ENCODE peak calls at places on chromosomes 13 and 19, in four cellular contexts. R is GM12865; B is breast epithelium; X is activated naive CD8-positive, alpha-beta T cell treated with anti-CD3 and anti-CD28 coated beads, Interleukin-2, amount 50 U/mL, for 24 hours. M is an unnamed sample.

GRCh38 chr19:19550972-19551861 is 13.2 kb downstream of the CILP2 start:
- DNase-seq in R (no peak), B (no peak), X (no peak), M (no peak)

GRCh38 chr13:96816261-96816660 is 178.0 kb downstream of the OXGR1 start:
- DNase-seq in R (no peak), B (no peak), X (no peak), M (peak; percentile 78)

GRCh38 chr19:50821622-50822021 is 2.0 kb downstream of the KLK1 start:
- DNase-seq in R (no peak), B (no peak), X (no peak), M (no peak)

GRCh38 chr19:57302020-57302465 is 18.2 kb upstream of the ZNF543 start:
- DNase-seq in R (no peak), B (peak; percentile 78), X (no peak), M (no peak)

GRCh38 chr13:109271555-109271954 is 514.8 kb downstream of the IRS2 start:
- DNase-seq in R (no peak), B (no peak), X (no peak), M (no peak)

GRCh38 chr19:18745012-18745735 is 45.9 kb downstream of the COMP start:
- DNase-seq in R (no peak), B (no peak), X (no peak), M (no peak)

GRCh38 chr13:76687467-76687866 is 198.7 kb downstream of the KCTD12 start:
- DNase-seq in R (peak; percentile 12), B (no peak), X (no peak), M (no peak)

GRCh38 chr19:37654118-37654517 is 1.1 kb downstream of the ZFP30 start:
- DNase-seq in R (no peak), B (no peak), X (no peak), M (no peak)

GRCh38 chr19:48683349-48683748 is 10.5 kb upstream of the NTN5 start:
- DNase-seq in R (no peak), B (no peak), X (no peak), M (peak; percentile 33)

GRCh38 chr13:39874331-39875055 is 219.0 kb downstream of the COG6 start:
- DNase-seq in R (no peak), B (no peak), X (no peak), M (no peak)

GRCh38 chr13:49219647-49220034 is 497 bp upstream of the MLNR start:
- DNase-seq in R (no peak), B (no peak), X (no peak), M (no peak)

GRCh38 chr13:51323824-51324511 is 15.5 kb upstream of the SERPINE3 start:
- DNase-seq in R (no peak), B (no peak), X (no peak), M (no peak)

GRCh38 chr19:49758292-49758691 is 4.8 kb downstream of the TSKS start:
- DNase-seq in R (no peak), B (no peak), X (no peak), M (no peak)

GRCh38 chr19:45528744-45529453 is 21.6 kb downstream of the VASP start:
- DNase-seq in R (no peak), B (peak; percentile 58), X (no peak), M (no peak)

GRCh38 chr13:51643882-51644281 is 59.6 kb downstream of the WDFY2 start:
- DNase-seq in R (no peak), B (no peak), X (no peak), M (no peak)

GRCh38 chr19:6801397-6802086 is 29.0 kb downstream of the VAV1 start:
- DNase-seq in R (peak; percentile 94), B (peak; percentile 21), X (peak; percentile 90), M (no peak)

GRCh38 chr13:109844396-109844795 is 58.0 kb upstream of the IRS2 start:
- DNase-seq in R (no peak), B (no peak), X (no peak), M (no peak)

GRCh38 chr13:37360556-37360955 is 238.0 kb downstream of the POSTN start:
- DNase-seq in R (no peak), B (no peak), X (no peak), M (no peak)

GRCh38 chr13:81480634-81481033 is 1139.7 kb upstream of the SPRY2 start:
- DNase-seq in R (no peak), B (no peak), X (no peak), M (no peak)

GRCh38 chr13:95020298-95020987 is 280.8 kb downstream of the ABCC4 start:
- DNase-seq in R (no peak), B (no peak), X (no peak), M (no peak)

GRCh38 chr13:50561774-50562173 is 281.7 kb downstream of the DLEU7 start:
- DNase-seq in R (no peak), B (no peak), X (no peak), M (no peak)

GRCh38 chr19:21022996-21023395 is 2.5 kb downstream of the ZNF430 start:
- DNase-seq in R (peak; percentile 34), B (no peak), X (peak; percentile 35), M (no peak)

GRCh38 chr13:38045278-38046048 is 175.9 kb upstream of the TRPC4 start:
- DNase-seq in R (peak; percentile 13), B (no peak), X (no peak), M (no peak)

GRCh38 chr13:76991432-76991795 is 467 bp upstream of the CLN5 start:
- DNase-seq in R (peak; percentile 88), B (peak; percentile 46), X (peak; percentile 68), M (no peak)

GRCh38 chr19:35006342-35006998 is 6.3 kb downstream of the GRAMD1A start:
- DNase-seq in R (no peak), B (no peak), X (no peak), M (no peak)

GRCh38 chr13:112441226-112441625 is 65.1 kb downstream of the SPACA7 start:
- DNase-seq in R (no peak), B (no peak), X (no peak), M (no peak)

M was measured in tibial nerve.